ENCODE peak calls at places on chromosome 22, in nine cellular contexts. One of them, this sample, is unnamed.

GRCh38 chr22:49199224-49199623 is 628.4 kb downstream of the BRD1 start:
- DNase-seq in fibroblast of the conjunctiva: no peak
- DNase-seq in prostate gland: no peak
- DNase-seq in H54: no peak
- DNase-seq in HT-29: no peak
- DNase-seq in ACHN: no peak
- DNase-seq in HCT116: no peak
- DNase-seq in retina: no peak
- DNase-seq in T-helper 1 cell: no peak
- DNase-seq in this sample: no peak

GRCh38 chr22:47195676-47196492 is 433.4 kb downstream of the TBC1D22A start:
- DNase-seq in fibroblast of the conjunctiva: no peak
- DNase-seq in prostate gland: no peak
- DNase-seq in H54: no peak
- DNase-seq in HT-29: no peak
- DNase-seq in ACHN: no peak
- DNase-seq in HCT116: no peak
- DNase-seq in retina: no peak
- DNase-seq in T-helper 1 cell: no peak
- DNase-seq in this sample: no peak

GRCh38 chr22:47392729-47393128 is 630.3 kb downstream of the TBC1D22A start:
- DNase-seq in fibroblast of the conjunctiva: no peak
- DNase-seq in prostate gland: no peak
- DNase-seq in H54: no peak
- DNase-seq in HT-29: no peak
- DNase-seq in ACHN: no peak
- DNase-seq in HCT116: no peak
- DNase-seq in retina: no peak
- DNase-seq in T-helper 1 cell: no peak
- DNase-seq in this sample: no peak

GRCh38 chr22:40747361-40747760 is 68.1 kb downstream of the MCHR1 start:
- DNase-seq in fibroblast of the conjunctiva: no peak
- DNase-seq in prostate gland: no peak
- DNase-seq in H54: no peak
- DNase-seq in HT-29: no peak
- DNase-seq in ACHN: no peak
- DNase-seq in HCT116: no peak
- DNase-seq in retina: no peak
- DNase-seq in T-helper 1 cell: no peak
- DNase-seq in this sample: no peak

GRCh38 chr22:45472426-45472825 is 30.3 kb upstream of the FBLN1 start:
- DNase-seq in fibroblast of the conjunctiva: no peak
- DNase-seq in prostate gland: no peak
- DNase-seq in H54: no peak
- DNase-seq in HT-29: no peak
- DNase-seq in ACHN: no peak
- DNase-seq in HCT116: no peak
- DNase-seq in retina: no peak
- DNase-seq in T-helper 1 cell: no peak
- DNase-seq in this sample: no peak

GRCh38 chr22:48574776-48575566 is 1252.7 kb downstream of the BRD1 start:
- DNase-seq in fibroblast of the conjunctiva: no peak
- DNase-seq in prostate gland: peak; percentile 40
- DNase-seq in H54: no peak
- DNase-seq in HT-29: no peak
- DNase-seq in ACHN: peak; percentile 15
- DNase-seq in HCT116: no peak
- DNase-seq in retina: peak; percentile 74
- DNase-seq in T-helper 1 cell: no peak
- DNase-seq in this sample: no peak

GRCh38 chr22:49751318-49751967 is 76.2 kb downstream of the BRD1 start:
- DNase-seq in fibroblast of the conjunctiva: no peak
- DNase-seq in prostate gland: no peak
- DNase-seq in H54: no peak
- DNase-seq in HT-29: no peak
- DNase-seq in ACHN: no peak
- DNase-seq in HCT116: no peak
- DNase-seq in retina: no peak
- DNase-seq in T-helper 1 cell: no peak
- DNase-seq in this sample: no peak

GRCh38 chr22:22976033-22976922 is 88.7 kb downstream of the IGLL5 start:
- DNase-seq in fibroblast of the conjunctiva: no peak
- DNase-seq in prostate gland: no peak
- DNase-seq in H54: no peak
- DNase-seq in HT-29: no peak
- DNase-seq in ACHN: no peak
- DNase-seq in HCT116: no peak
- DNase-seq in retina: no peak
- DNase-seq in T-helper 1 cell: no peak
- DNase-seq in this sample: no peak

GRCh38 chr22:27545071-27545470 is 256.5 kb downstream of the MN1 start:
- DNase-seq in fibroblast of the conjunctiva: no peak
- DNase-seq in prostate gland: no peak
- DNase-seq in H54: no peak
- DNase-seq in HT-29: no peak
- DNase-seq in ACHN: no peak
- DNase-seq in HCT116: no peak
- DNase-seq in retina: no peak
- DNase-seq in T-helper 1 cell: no peak
- DNase-seq in this sample: no peak

GRCh38 chr22:29480512-29481264 is 670 bp downstream of the NEFH start:
- DNase-seq in fibroblast of the conjunctiva: peak; percentile 17
- DNase-seq in prostate gland: no peak
- DNase-seq in H54: no peak
- DNase-seq in HT-29: no peak
- DNase-seq in ACHN: no peak
- DNase-seq in HCT116: no peak
- DNase-seq in retina: peak; percentile 88
- DNase-seq in T-helper 1 cell: peak; percentile 23
- DNase-seq in this sample: peak; percentile 81

GRCh38 chr22:42726811-42727210 is 6.1 kb upstream of the A4GALT start:
- DNase-seq in fibroblast of the conjunctiva: no peak
- DNase-seq in prostate gland: no peak
- DNase-seq in H54: no peak
- DNase-seq in HT-29: no peak
- DNase-seq in ACHN: no peak
- DNase-seq in HCT116: no peak
- DNase-seq in retina: no peak
- DNase-seq in T-helper 1 cell: no peak
- DNase-seq in this sample: no peak

GRCh38 chr22:49330421-49331222 is 497.1 kb downstream of the BRD1 start:
- DNase-seq in fibroblast of the conjunctiva: no peak
- DNase-seq in prostate gland: no peak
- DNase-seq in H54: no peak
- DNase-seq in HT-29: no peak
- DNase-seq in ACHN: no peak
- DNase-seq in HCT116: no peak
- DNase-seq in retina: no peak
- DNase-seq in T-helper 1 cell: no peak
- DNase-seq in this sample: no peak

GRCh38 chr22:37303821-37304274 is 21.5 kb downstream of the CYTH4 start:
- DNase-seq in fibroblast of the conjunctiva: peak; percentile 60
- DNase-seq in prostate gland: no peak
- DNase-seq in H54: peak; percentile 85
- DNase-seq in HT-29: no peak
- DNase-seq in ACHN: peak; percentile 75
- DNase-seq in HCT116: peak; percentile 42
- DNase-seq in retina: no peak
- DNase-seq in T-helper 1 cell: no peak
- DNase-seq in this sample: peak; percentile 50

GRCh38 chr22:20652582-20652981 is 121.3 kb upstream of the SERPIND1 start:
- DNase-seq in fibroblast of the conjunctiva: no peak
- DNase-seq in prostate gland: no peak
- DNase-seq in H54: no peak
- DNase-seq in HT-29: no peak
- DNase-seq in ACHN: no peak
- DNase-seq in HCT116: no peak
- DNase-seq in retina: no peak
- DNase-seq in T-helper 1 cell: no peak
- DNase-seq in this sample: no peak

GRCh38 chr22:27726726-27727449 is 74.7 kb downstream of the MN1 start:
- DNase-seq in fibroblast of the conjunctiva: peak; percentile 82
- DNase-seq in prostate gland: no peak
- DNase-seq in H54: peak; percentile 42
- DNase-seq in HT-29: no peak
- DNase-seq in ACHN: peak; percentile 42
- DNase-seq in HCT116: no peak
- DNase-seq in retina: no peak
- DNase-seq in T-helper 1 cell: no peak
- DNase-seq in this sample: peak; percentile 56

GRCh38 chr22:35547993-35548761 is 7.5 kb downstream of the RASD2 start:
- DNase-seq in fibroblast of the conjunctiva: no peak
- DNase-seq in prostate gland: no peak
- DNase-seq in H54: no peak
- DNase-seq in HT-29: no peak
- DNase-seq in ACHN: no peak
- DNase-seq in HCT116: no peak
- DNase-seq in retina: no peak
- DNase-seq in T-helper 1 cell: no peak
- DNase-seq in this sample: no peak

GRCh38 chr22:25942989-25943411 is 201.0 kb downstream of the MYO18B start:
- DNase-seq in fibroblast of the conjunctiva: no peak
- DNase-seq in prostate gland: no peak
- DNase-seq in H54: no peak
- DNase-seq in HT-29: no peak
- DNase-seq in ACHN: no peak
- DNase-seq in HCT116: no peak
- DNase-seq in retina: no peak
- DNase-seq in T-helper 1 cell: no peak
- DNase-seq in this sample: no peak

GRCh38 chr22:19287076-19287724 is 4.3 kb downstream of the CLTCL1 start:
- DNase-seq in fibroblast of the conjunctiva: no peak
- DNase-seq in prostate gland: peak; percentile 37
- DNase-seq in H54: no peak
- DNase-seq in HT-29: no peak
- DNase-seq in ACHN: peak; percentile 69
- DNase-seq in HCT116: no peak
- DNase-seq in retina: no peak
- DNase-seq in T-helper 1 cell: no peak
- DNase-seq in this sample: no peak

GRCh38 chr22:41512421-41513194 is 31.7 kb downstream of the POLR3H start:
- DNase-seq in fibroblast of the conjunctiva: peak; percentile 63
- DNase-seq in prostate gland: peak; percentile 52
- DNase-seq in H54: peak; percentile 83
- DNase-seq in HT-29: no peak
- DNase-seq in ACHN: peak; percentile 44
- DNase-seq in HCT116: peak; percentile 40
- DNase-seq in retina: no peak
- DNase-seq in T-helper 1 cell: no peak
- DNase-seq in this sample: peak; percentile 31

GRCh38 chr22:44735518-44736428 is 16.6 kb upstream of the ARHGAP8 start:
- DNase-seq in fibroblast of the conjunctiva: peak; percentile 13
- DNase-seq in prostate gland: peak; percentile 60
- DNase-seq in H54: peak; percentile 64
- DNase-seq in HT-29: peak; percentile 56
- DNase-seq in ACHN: peak; percentile 51
- DNase-seq in HCT116: no peak
- DNase-seq in retina: peak; percentile 91
- DNase-seq in T-helper 1 cell: peak; percentile 65
- DNase-seq in this sample: no peak

GRCh38 chr22:49301398-49302149 is 526.1 kb downstream of the BRD1 start:
- DNase-seq in fibroblast of the conjunctiva: no peak
- DNase-seq in prostate gland: no peak
- DNase-seq in H54: no peak
- DNase-seq in HT-29: no peak
- DNase-seq in ACHN: no peak
- DNase-seq in HCT116: no peak
- DNase-seq in retina: no peak
- DNase-seq in T-helper 1 cell: no peak
- DNase-seq in this sample: no peak